ENCODE peak calls at places on chromosome 16, in five cellular contexts. One of them, this sample, is unnamed.

GRCh38 chr16:87324411-87325275 is 7.5 kb upstream of the C16orf95 start:
- ATAC-seq in K562: peak; percentile 82
- ATAC-seq in A549: peak; percentile 45
- ATAC-seq in GM12878: peak; percentile 89
- ATAC-seq in HepG2: peak; percentile 47
- ATAC-seq in this sample: no peak

GRCh38 chr16:88792078-88792550 is 7.1 kb upstream of the PIEZO1 start:
- ATAC-seq in K562: peak; percentile 5
- ATAC-seq in A549: peak; percentile 36
- ATAC-seq in GM12878: no peak
- ATAC-seq in HepG2: peak; percentile 27
- ATAC-seq in this sample: no peak

GRCh38 chr16:81473561-81473960 is 29.0 kb downstream of the CMIP start:
- ATAC-seq in K562: no peak
- ATAC-seq in A549: no peak
- ATAC-seq in GM12878: no peak
- ATAC-seq in HepG2: no peak
- ATAC-seq in this sample: no peak

GRCh38 chr16:69762843-69763556 is 868 bp downstream of the WWP2 start:
- ATAC-seq in K562: peak; percentile 71
- ATAC-seq in A549: peak; percentile 32
- ATAC-seq in GM12878: peak; percentile 59
- ATAC-seq in HepG2: peak; percentile 61
- ATAC-seq in this sample: peak; percentile 34

GRCh38 chr16:80938035-80938927 is 68.4 kb downstream of the CMC2 start:
- ATAC-seq in K562: peak; percentile 58
- ATAC-seq in A549: peak; percentile 19
- ATAC-seq in GM12878: no peak
- ATAC-seq in HepG2: peak; percentile 61
- ATAC-seq in this sample: peak; percentile 92

GRCh38 chr16:75226550-75227360 is 8.0 kb downstream of the CTRB1 start:
- ATAC-seq in K562: no peak
- ATAC-seq in A549: no peak
- ATAC-seq in GM12878: no peak
- ATAC-seq in HepG2: peak; percentile 6
- ATAC-seq in this sample: no peak

GRCh38 chr16:57264381-57264780 is 19.3 kb downstream of the ARL2BP start:
- ATAC-seq in K562: no peak
- ATAC-seq in A549: no peak
- ATAC-seq in GM12878: no peak
- ATAC-seq in HepG2: no peak
- ATAC-seq in this sample: no peak

GRCh38 chr16:65386707-65387106 is 264.8 kb upstream of the CDH11 start:
- ATAC-seq in K562: no peak
- ATAC-seq in A549: no peak
- ATAC-seq in GM12878: no peak
- ATAC-seq in HepG2: no peak
- ATAC-seq in this sample: no peak

GRCh38 chr16:88455610-88456355 is 2.7 kb downstream of the ZFPM1 start:
- ATAC-seq in K562: peak; percentile 60
- ATAC-seq in A549: peak; percentile 9
- ATAC-seq in GM12878: peak; percentile 62
- ATAC-seq in HepG2: peak; percentile 3
- ATAC-seq in this sample: no peak

GRCh38 chr16:82010649-82011048 is 621 bp downstream of the SDR42E1 start:
- ATAC-seq in K562: no peak
- ATAC-seq in A549: no peak
- ATAC-seq in GM12878: no peak
- ATAC-seq in HepG2: no peak
- ATAC-seq in this sample: no peak

GRCh38 chr16:56858375-56858774 is 6.6 kb upstream of the SLC12A3 start:
- ATAC-seq in K562: peak; percentile 30
- ATAC-seq in A549: no peak
- ATAC-seq in GM12878: no peak
- ATAC-seq in HepG2: no peak
- ATAC-seq in this sample: no peak

GRCh38 chr16:54107803-54108202 is 178.8 kb downstream of the IRX3 start:
- ATAC-seq in K562: no peak
- ATAC-seq in A549: no peak
- ATAC-seq in GM12878: no peak
- ATAC-seq in HepG2: no peak
- ATAC-seq in this sample: no peak

GRCh38 chr16:85153046-85153445 is 40.8 kb upstream of the CIBAR2 start:
- ATAC-seq in K562: no peak
- ATAC-seq in A549: no peak
- ATAC-seq in GM12878: peak; percentile 1
- ATAC-seq in HepG2: no peak
- ATAC-seq in this sample: no peak

GRCh38 chr16:69833791-69834282 is 71.7 kb downstream of the WWP2 start:
- ATAC-seq in K562: no peak
- ATAC-seq in A549: no peak
- ATAC-seq in GM12878: no peak
- ATAC-seq in HepG2: peak; percentile 48
- ATAC-seq in this sample: no peak

GRCh38 chr16:88649924-88650748 is 717 bp downstream of the CYBA start:
- ATAC-seq in K562: peak; percentile 44
- ATAC-seq in A549: peak; percentile 45
- ATAC-seq in GM12878: peak; percentile 38
- ATAC-seq in HepG2: peak; percentile 29
- ATAC-seq in this sample: peak; percentile 34

GRCh38 chr16:21172650-21173049 is 14.2 kb downstream of the LDAF1 start:
- ATAC-seq in K562: no peak
- ATAC-seq in A549: no peak
- ATAC-seq in GM12878: no peak
- ATAC-seq in HepG2: no peak
- ATAC-seq in this sample: no peak

GRCh38 chr16:12006637-12007036 is 30.1 kb downstream of the SNX29 start:
- ATAC-seq in K562: no peak
- ATAC-seq in A549: no peak
- ATAC-seq in GM12878: no peak
- ATAC-seq in HepG2: no peak
- ATAC-seq in this sample: no peak

GRCh38 chr16:4787627-4788482 is at the start of gene SEPTIN12:
- ATAC-seq in K562: peak; percentile 52
- ATAC-seq in A549: peak; percentile 26
- ATAC-seq in GM12878: no peak
- ATAC-seq in HepG2: peak; percentile 69
- ATAC-seq in this sample: no peak

GRCh38 chr16:19598805-19599204 is 43.3 kb downstream of the VPS35L start:
- ATAC-seq in K562: no peak
- ATAC-seq in A549: no peak
- ATAC-seq in GM12878: no peak
- ATAC-seq in HepG2: no peak
- ATAC-seq in this sample: no peak

GRCh38 chr16:50201784-50202183 is 48.7 kb downstream of the TENT4B start:
- ATAC-seq in K562: no peak
- ATAC-seq in A549: no peak
- ATAC-seq in GM12878: peak; percentile 52
- ATAC-seq in HepG2: no peak
- ATAC-seq in this sample: no peak

GRCh38 chr16:27628216-27628945 is 78.4 kb downstream of the KATNIP start:
- ATAC-seq in K562: no peak
- ATAC-seq in A549: no peak
- ATAC-seq in GM12878: no peak
- ATAC-seq in HepG2: no peak
- ATAC-seq in this sample: no peak

GRCh38 chr16:11494433-11494832 is 92.3 kb downstream of the LITAF start:
- ATAC-seq in K562: no peak
- ATAC-seq in A549: no peak
- ATAC-seq in GM12878: no peak
- ATAC-seq in HepG2: peak; percentile 16
- ATAC-seq in this sample: no peak

GRCh38 chr16:59886021-59886420 is 1151.9 kb upstream of the GOT2 start:
- ATAC-seq in K562: no peak
- ATAC-seq in A549: peak; percentile 76
- ATAC-seq in GM12878: no peak
- ATAC-seq in HepG2: no peak
- ATAC-seq in this sample: peak; percentile 69

DNA sequence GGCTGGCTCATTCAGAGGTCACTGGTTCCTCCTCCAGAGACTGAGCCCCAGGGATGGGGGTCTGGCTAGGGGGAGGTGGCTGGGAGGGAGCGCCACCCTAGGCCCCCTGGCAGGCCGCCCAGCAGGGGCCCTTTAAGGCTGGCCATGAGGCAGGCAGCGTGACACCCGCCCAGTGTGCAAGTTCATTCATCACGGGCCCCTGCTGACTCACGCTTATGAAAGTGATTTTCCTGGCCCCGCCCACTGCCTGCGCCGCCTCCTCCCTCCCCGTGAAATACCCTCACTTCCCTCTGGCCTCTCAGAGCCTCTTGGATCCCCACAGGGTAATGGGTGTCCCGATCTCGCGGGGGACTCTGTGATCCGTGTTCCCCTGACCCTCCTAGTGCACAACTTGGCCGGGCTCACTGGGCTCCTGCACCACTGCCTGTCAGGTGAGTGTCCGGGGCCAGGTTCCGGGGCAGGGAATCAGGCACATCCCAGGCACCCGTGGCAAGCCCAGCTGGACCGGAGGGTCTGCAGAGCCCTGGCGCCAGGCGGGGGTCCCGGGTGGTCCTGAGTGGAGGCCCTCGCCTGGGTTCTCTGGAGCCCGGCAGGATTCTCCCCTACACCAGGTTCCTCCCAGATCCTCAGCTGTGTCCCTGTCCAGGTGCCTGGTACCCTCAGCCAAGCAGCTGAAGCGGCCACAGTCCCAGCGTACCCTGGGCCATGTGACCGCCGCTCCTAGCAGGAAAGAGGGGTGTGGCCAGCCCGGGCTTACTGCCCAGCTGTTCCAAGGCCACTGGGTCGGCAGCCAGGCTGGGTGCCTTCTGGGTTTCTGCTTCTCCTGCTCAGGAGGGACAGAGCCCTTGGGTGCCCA is at the start of gene OSGIN1:
- ATAC-seq in K562: peak; percentile 91
- ATAC-seq in A549: peak; percentile 76
- ATAC-seq in GM12878: peak; percentile 91
- ATAC-seq in HepG2: peak; percentile 87
- ATAC-seq in this sample: peak; percentile 94
- TF ChIP-seq EP300 in K562: peak; percentile 48
- TF ChIP-seq EP300 in A549: no peak
- TF ChIP-seq EP300 in GM12878: no peak
- TF ChIP-seq EP300 in HepG2: peak; percentile 81
- TF ChIP-seq EP300 in this sample: no peak

GRCh38 chr16:7629571-7629970 is 296.9 kb downstream of the RBFOX1 start:
- ATAC-seq in K562: no peak
- ATAC-seq in A549: no peak
- ATAC-seq in GM12878: no peak
- ATAC-seq in HepG2: no peak
- ATAC-seq in this sample: no peak
- TF ChIP-seq EP300 in K562: no peak
- TF ChIP-seq EP300 in A549: no peak
- TF ChIP-seq EP300 in GM12878: no peak
- TF ChIP-seq EP300 in HepG2: no peak
- TF ChIP-seq EP300 in this sample: no peak

GRCh38 chr16:708959-709358 is 3.4 kb upstream of the FBXL16 start:
- ATAC-seq in K562: no peak
- ATAC-seq in A549: no peak
- ATAC-seq in GM12878: no peak
- ATAC-seq in HepG2: no peak
- ATAC-seq in this sample: no peak
- TF ChIP-seq EP300 in K562: no peak
- TF ChIP-seq EP300 in A549: no peak
- TF ChIP-seq EP300 in GM12878: no peak
- TF ChIP-seq EP300 in HepG2: no peak
- TF ChIP-seq EP300 in this sample: no peak

GRCh38 chr16:73082608-73083007 is 34.7 kb upstream of the ZFHX3 start:
- ATAC-seq in K562: no peak
- ATAC-seq in A549: peak; percentile 98
- ATAC-seq in GM12878: peak; percentile 39
- ATAC-seq in HepG2: no peak
- ATAC-seq in this sample: peak; percentile 89
- TF ChIP-seq EP300 in K562: no peak
- TF ChIP-seq EP300 in A549: peak; percentile 65
- TF ChIP-seq EP300 in GM12878: no peak
- TF ChIP-seq EP300 in HepG2: no peak
- TF ChIP-seq EP300 in this sample: no peak

GRCh38 chr16:77276686-77277085 is 77.5 kb downstream of the SYCE1L start:
- ATAC-seq in K562: no peak
- ATAC-seq in A549: no peak
- ATAC-seq in GM12878: no peak
- ATAC-seq in HepG2: no peak
- ATAC-seq in this sample: no peak
- TF ChIP-seq EP300 in K562: no peak
- TF ChIP-seq EP300 in A549: no peak
- TF ChIP-seq EP300 in GM12878: no peak
- TF ChIP-seq EP300 in HepG2: no peak
- TF ChIP-seq EP300 in this sample: no peak

This sample was measured in gastroesophageal sphincter.